ENCODE peak calls at places on chromosomes 3 and 15, in seven cellular contexts. G is AG04450, D is colonic mucosa, Z is Peyer's patch, Q is SK-N-SH, H is RWPE1, P is pancreas. R is an unnamed sample.
A peak's percentile ranks its signal among the peaks of the same experiment; 100 is the strongest.

GRCh38 chr15:40543631-40544294 is 21.1 kb downstream of the CCDC32 start:
- DNase-seq in H (no peak), D (no peak), P (no peak), Q (no peak), Z (peak; percentile 28), G (no peak), R (no peak)

GRCh38 chr15:47485419-47485818 is 231.9 kb upstream of the SEMA6D start:
- DNase-seq in Z (no peak), G (no peak), Q (no peak), D (no peak), P (no peak), H (no peak), R (no peak)

GRCh38 chr3:59774613-59775012 is 724.8 kb upstream of the CFAP20DC start:
- DNase-seq in P (no peak), Z (no peak), Q (no peak), G (peak; percentile 57), D (no peak), H (peak; percentile 6), R (no peak)

GRCh38 chr3:71614869-71615268 is 31.3 kb upstream of the FOXP1 start:
- DNase-seq in Q (no peak), D (no peak), P (no peak), H (no peak), Z (no peak), G (no peak), R (no peak)

GRCh38 chr3:133292251-133292650 is 107.6 kb upstream of the BFSP2 start:
- DNase-seq in Q (no peak), H (no peak), G (no peak), Z (no peak), P (no peak), D (no peak), R (no peak)

GRCh38 chr15:25883860-25884259 is 20.7 kb upstream of the ATP10A start:
- DNase-seq in P (no peak), Z (no peak), Q (no peak), G (peak; percentile 79), D (no peak), H (peak; percentile 21), R (no peak)

GRCh38 chr15:89359471-89360293 is 25.1 kb upstream of the POLG start:
- DNase-seq in G (no peak), H (no peak), Q (no peak), Z (no peak), P (peak; percentile 44), D (no peak), R (no peak)

GRCh38 chr3:36408146-36408545 is 27.8 kb downstream of the STAC start:
- DNase-seq in H (no peak), G (no peak), Z (no peak), Q (peak; percentile 8), P (no peak), D (no peak), R (no peak)

GRCh38 chr3:45100998-45101407 is 45.2 kb downstream of the CDCP1 start:
- DNase-seq in G (no peak), D (no peak), Q (no peak), Z (no peak), P (no peak), H (no peak), R (no peak)

GRCh38 chr3:131731709-131732108 is 228.9 kb upstream of the MRPL3 start:
- DNase-seq in Z (no peak), H (no peak), P (no peak), Q (no peak), G (no peak), D (no peak), R (no peak)

GRCh38 chr15:89136084-89136806 is 48.0 kb downstream of the ABHD2 start:
- DNase-seq in P (no peak), G (no peak), Z (no peak), Q (no peak), H (no peak), D (no peak), R (no peak)

GRCh38 chr3:119279844-119280243 is 14.3 kb upstream of the ARHGAP31 start:
- DNase-seq in G (no peak), D (no peak), P (no peak), Q (no peak), H (no peak), Z (no peak), R (no peak)

GRCh38 chr3:73547427-73548036 is 77.2 kb downstream of the PDZRN3 start:
- DNase-seq in Z (no peak), H (no peak), G (peak; percentile 82), Q (no peak), D (peak; percentile 29), P (no peak), R (no peak)

GRCh38 chr3:147797095-147797494 is 387.9 kb downstream of the ZIC1 start:
- DNase-seq in D (no peak), H (no peak), G (no peak), Q (no peak), P (no peak), Z (no peak), R (no peak)

GRCh38 chr3:135310317-135310716 is 515.3 kb downstream of the EPHB1 start:
- DNase-seq in P (no peak), Z (no peak), H (no peak), G (no peak), Q (no peak), D (no peak), R (no peak)

GRCh38 chr3:12796171-12797123 is at the start of gene CAND2:
- DNase-seq in Q (peak; percentile 86), Z (peak; percentile 44), H (peak; percentile 5), G (no peak), D (peak; percentile 35), P (peak; percentile 79), R (peak; percentile 66)

GRCh38 chr3:108380128-108380795 is 83.9 kb downstream of the HHLA2 start:
- DNase-seq in D (no peak), Q (no peak), G (no peak), Z (no peak), H (no peak), P (no peak), R (no peak)

GRCh38 chr3:59831394-59831793 is 781.6 kb upstream of the CFAP20DC start:
- DNase-seq in Z (no peak), Q (no peak), D (no peak), G (no peak), P (no peak), H (no peak), R (no peak)

GRCh38 chr3:46123646-46124045 is 84.5 kb downstream of the CCR1 start:
- DNase-seq in G (no peak), D (no peak), H (no peak), Z (no peak), Q (no peak), P (no peak), R (no peak)

GRCh38 chr3:85838921-85839320 is 880.1 kb downstream of the CADM2 start:
- DNase-seq in Z (no peak), D (no peak), P (no peak), G (no peak), Q (no peak), H (no peak), R (no peak)

GRCh38 chr3:36362973-36363372 is 17.3 kb upstream of the STAC start:
- DNase-seq in Z (no peak), G (no peak), H (peak; percentile 73), D (no peak), Q (no peak), P (no peak), R (no peak)

GRCh38 chr3:50194903-50195500 is 3.6 kb downstream of the GNAT1 start:
- DNase-seq in Z (peak; percentile 27), H (peak; percentile 57), D (no peak), Q (peak; percentile 87), G (no peak), P (no peak), R (peak; percentile 15)
- TF ChIP-seq CTCF in Z (no peak), H (no peak), D (no peak), Q (no peak), G (no peak), P (no peak), R (no peak)

DNA sequence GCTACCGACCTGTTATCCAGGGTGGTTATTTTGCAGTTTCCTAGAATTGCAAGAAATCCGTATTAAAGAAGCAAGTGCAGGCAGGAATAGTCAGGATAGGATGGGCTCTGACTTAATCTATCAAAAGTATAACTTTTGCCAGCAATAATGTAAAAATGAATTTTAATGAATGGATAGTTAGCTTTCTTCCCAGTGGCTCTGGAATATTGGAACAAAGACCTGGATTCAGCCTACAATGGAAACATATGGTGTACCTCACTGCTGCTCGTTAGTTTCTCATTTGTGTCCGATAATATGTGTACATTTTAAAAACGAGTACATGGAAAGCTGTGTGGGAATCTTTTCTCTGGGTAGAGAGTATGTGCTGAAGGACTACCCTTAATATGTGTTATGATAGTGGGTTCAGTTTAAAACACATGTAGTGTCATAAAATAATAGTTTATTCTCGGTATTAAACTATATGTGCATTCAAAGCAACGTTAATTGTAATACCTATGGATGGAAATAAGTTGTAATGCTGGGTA is 805 bp downstream of the SERPINI1 start:
- DNase-seq in G (no peak), H (no peak), P (no peak), D (no peak), Q (peak; percentile 5), Z (no peak), R (no peak)
- H3K27ac ChIP-seq in G (no peak overlapping the region), H (no peak overlapping the region), P (no peak overlapping the region), D (peak overlapping the region; percentile 95), Q (no peak overlapping the region), Z (no peak overlapping the region), R (no peak overlapping the region)

GRCh38 chr3:142660904-142661303 is 62.9 kb upstream of the TRPC1 start:
- DNase-seq in Z (no peak), D (no peak), Q (no peak), H (no peak), G (no peak), P (no peak), R (no peak)

GRCh38 chr3:142660379-142660778 is 63.5 kb upstream of the TRPC1 start:
- DNase-seq in D (no peak), H (no peak), G (no peak), Z (no peak), P (no peak), Q (no peak), R (no peak)

GRCh38 chr3:142656595-142656994 is 60.4 kb downstream of the PLS1 start:
- DNase-seq in Q (no peak), Z (no peak), P (no peak), D (no peak), H (no peak), G (no peak), R (no peak)

GRCh38 chr3:142652826-142653292 is 56.7 kb downstream of the PLS1 start:
- DNase-seq in Q (no peak), D (no peak), P (no peak), Z (no peak), G (no peak), H (no peak), R (no peak)

GRCh38 chr3:142657033-142657432 is 60.8 kb downstream of the PLS1 start:
- DNase-seq in Q (no peak), G (no peak), D (peak; percentile 50), P (no peak), Z (no peak), H (no peak), R (no peak)
- TF ChIP-seq CTCF in Q (no peak), G (no peak), D (no peak), P (no peak), Z (no peak), H (no peak), R (no peak)

GRCh38 chr3:178823140-178823539 is 248.5 kb downstream of the ZMAT3 start:
- DNase-seq in Q (no peak), D (no peak), P (no peak), H (no peak), G (no peak), Z (no peak), R (no peak)

GRCh38 chr3:178826437-178827010 is 245.1 kb downstream of the ZMAT3 start:
- DNase-seq in D (no peak), H (no peak), Z (no peak), Q (no peak), P (no peak), G (no peak), R (no peak)

GRCh38 chr3:178822722-178823121 is 248.9 kb downstream of the ZMAT3 start:
- DNase-seq in D (no peak), P (no peak), H (no peak), G (no peak), Z (no peak), Q (no peak), R (no peak)

GRCh38 chr3:178823556-178824229 is 247.9 kb downstream of the ZMAT3 start:
- DNase-seq in Q (no peak), D (no peak), G (no peak), Z (no peak), H (no peak), P (no peak), R (no peak)
- H3K27ac ChIP-seq in Q (no peak overlapping the region), D (no peak overlapping the region), G (no peak overlapping the region), Z (no peak overlapping the region), H (no peak overlapping the region), P (no peak overlapping the region), R (no peak overlapping the region)